ENCODE peak calls at places on chromosomes 4 and X, in five cellular contexts. T, R, H, L and W are unnamed samples.

GRCh38 chr4:156576946-156577345 is 394.7 kb downstream of the PDGFC start:
- DNase-seq in R (no peak), L (no peak), H (no peak), T (peak; percentile 21), W (no peak)

GRCh38 chr4:47913328-47913727 is 1.1 kb downstream of the NFXL1 start:
- DNase-seq in R (no peak), H (no peak), L (no peak), T (peak; percentile 66), W (no peak)

GRCh38 chr4:67638157-67638556 is 62.8 kb downstream of the UBA6 start:
- DNase-seq in H (no peak), T (no peak), L (no peak), R (no peak), W (no peak)

GRCh38 chr4:89420507-89420906 is 112.9 kb upstream of the GPRIN3 start:
- DNase-seq in R (no peak), H (no peak), T (peak; percentile 92), L (no peak), W (no peak)

GRCh38 chr4:143391261-143391660 is 54.6 kb downstream of the GAB1 start:
- DNase-seq in R (no peak), H (no peak), T (no peak), L (no peak), W (no peak)

GRCh38 chr4:174437756-174438155 is 84.5 kb downstream of the HPGD start:
- DNase-seq in H (no peak), L (no peak), T (no peak), R (no peak), W (no peak)

GRCh38 chr4:10534820-10535219 is 77.6 kb upstream of the ZNF518B start:
- DNase-seq in R (no peak), H (no peak), L (no peak), T (no peak), W (no peak)

GRCh38 chr4:28868831-28869230 is 1851.3 kb upstream of the PCDH7 start:
- DNase-seq in T (peak; percentile 29), R (no peak), L (no peak), H (no peak), W (no peak)

GRCh38 chr4:36917413-36917812 is 327.1 kb upstream of the NWD2 start:
- DNase-seq in T (no peak), R (no peak), L (no peak), H (no peak), W (peak; percentile 2)

GRCh38 chr4:32985256-32985655 is 2265.1 kb downstream of the PCDH7 start:
- DNase-seq in T (peak; percentile 40), R (no peak), H (no peak), L (no peak), W (no peak)

GRCh38 chrX:17525266-17525665 is 150.3 kb downstream of the NHS start:
- DNase-seq in L (no peak), T (peak; percentile 44), H (no peak), R (no peak), W (no peak)

GRCh38 chrX:29435396-29435795 is 780.0 kb upstream of the MAGEB2 start:
- DNase-seq in L (no peak), R (no peak), T (peak; percentile 36), H (no peak), W (no peak)

GRCh38 chrX:22690116-22690515 is 309.6 kb upstream of the DDX53 start:
- DNase-seq in R (no peak), L (no peak), T (no peak), H (no peak), W (no peak)

GRCh38 chrX:71067727-71068051 is 445 bp downstream of the SNX12 start:
- DNase-seq in L (no peak), T (no peak), R (no peak), H (no peak), W (no peak)

GRCh38 chr4:41060352-41061318 is 153.7 kb downstream of the APBB2 start:
- DNase-seq in H (no peak), T (no peak), L (no peak), R (peak; percentile 52), W (no peak)

GRCh38 chrX:40278340-40279090 is 180.8 kb upstream of the BCOR start:
- DNase-seq in R (no peak), T (peak; percentile 71), H (no peak), L (peak; percentile 33), W (no peak)

GRCh38 chr4:475962-476361 is 23.0 kb downstream of the ZNF721 start:
- DNase-seq in R (no peak), H (no peak), T (no peak), L (no peak), W (no peak)

GRCh38 chrX:101736651-101737050 is 77.0 kb upstream of the ARMCX2 start:
- DNase-seq in R (no peak), L (no peak), T (no peak), H (no peak), W (no peak)

GRCh38 chr4:78200949-78201348 is 143.8 kb downstream of the FRAS1 start:
- DNase-seq in R (no peak), L (no peak), T (no peak), H (no peak), W (no peak)

GRCh38 chr4:48854395-48854683 is 23.5 kb downstream of the OCIAD1 start:
- DNase-seq in L (no peak), H (no peak), T (no peak), R (no peak), W (no peak)

GRCh38 chr4:77797239-77797638 is 21.9 kb downstream of the CNOT6L start:
- DNase-seq in R (no peak), H (no peak), L (no peak), T (peak; percentile 12), W (no peak)

GRCh38 chr4:54527532-54527931 is 130.2 kb upstream of the KIT start:
- DNase-seq in H (no peak), L (no peak), T (no peak), R (no peak), W (no peak)

GRCh38 chr4:117549624-117550023 is 464.2 kb upstream of the TRAM1L1 start:
- DNase-seq in L (no peak), R (no peak), H (no peak), T (no peak), W (no peak)

GRCh38 chr4:119721878-119722277 is 93.3 kb upstream of the PDE5A start:
- DNase-seq in T (peak; percentile 68), R (no peak), L (no peak), H (no peak), W (no peak)

GRCh38 chrX:11437642-11438379 is 144.6 kb downstream of the AMELX start:
- DNase-seq in R (no peak), T (peak; percentile 75), H (peak; percentile 45), L (no peak), W (no peak)

GRCh38 chrX:68018248-68019203 is 414.8 kb downstream of the OPHN1 start:
- DNase-seq in H (no peak), L (no peak), R (no peak), T (peak; percentile 7), W (no peak)

DNA sequence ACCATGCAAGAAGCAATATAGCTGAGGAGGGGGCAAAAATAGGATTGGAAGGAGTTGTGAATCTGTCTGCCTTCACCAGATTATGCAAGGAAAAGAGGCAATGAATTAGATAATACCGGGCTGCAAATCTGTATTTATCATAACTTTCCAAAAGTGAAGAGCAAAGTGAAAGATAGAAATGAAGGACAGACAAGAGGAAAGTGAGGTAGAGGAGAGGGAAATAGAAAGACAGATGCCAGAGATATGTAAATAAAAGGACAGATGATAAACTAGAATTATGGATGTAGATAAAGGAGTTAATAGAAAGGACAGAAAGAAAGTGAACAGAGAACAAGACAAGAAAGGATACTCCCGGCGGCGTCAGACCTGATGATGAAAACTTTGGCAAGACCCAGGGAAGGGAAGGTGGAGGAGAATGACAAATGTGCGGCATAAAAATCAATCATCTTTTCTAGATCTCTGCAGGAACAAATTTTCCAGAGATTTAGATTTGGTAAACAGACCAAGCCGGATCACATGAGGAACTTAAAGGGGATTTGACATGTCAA is 152.6 kb upstream of the FAM241A start:
- DNase-seq in L (no peak), R (no peak), T (no peak), H (no peak), W (no peak)
- TF ChIP-seq CTCF in L (no peak), R (no peak), T (no peak), H (no peak), W (no peak)

GRCh38 chr4:180823116-180823515 is 1420.1 kb upstream of the TENM3 start:
- DNase-seq in T (peak; percentile 48), H (no peak), L (no peak), R (no peak), W (no peak)

GRCh38 chr4:180827193-180827592 is 1416.0 kb upstream of the TENM3 start:
- DNase-seq in L (no peak), T (peak; percentile 33), R (no peak), H (no peak), W (no peak)

GRCh38 chr4:180828455-180829018 is 1414.7 kb upstream of the TENM3 start:
- DNase-seq in T (peak; percentile 69), R (no peak), L (no peak), H (no peak), W (no peak)

GRCh38 chr4:180832086-180832485 is 1411.1 kb upstream of the TENM3 start:
- DNase-seq in R (no peak), H (no peak), L (no peak), T (no peak), W (no peak)

DNA sequence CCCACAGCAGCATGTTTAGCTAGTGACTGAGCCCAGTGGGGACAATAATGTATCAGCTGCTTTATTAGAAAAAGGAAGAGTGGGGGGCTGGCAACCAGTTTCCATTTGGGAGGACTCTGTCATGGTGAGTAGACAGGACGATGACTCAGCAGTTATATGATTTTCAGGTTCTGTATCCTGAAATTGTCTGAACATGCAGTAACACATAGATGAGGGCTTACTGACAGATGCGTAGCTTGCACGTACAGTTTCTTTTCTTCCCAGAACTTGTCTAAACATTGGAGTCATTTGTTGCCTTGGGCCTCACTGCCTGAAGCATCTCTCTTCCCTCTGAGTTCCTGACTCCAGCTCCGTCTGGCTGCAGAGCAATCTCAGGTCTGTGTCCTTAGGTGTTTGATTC is 1415.6 kb upstream of the TENM3 start:
- DNase-seq in R (no peak), L (no peak), T (peak; percentile 21), H (no peak), W (no peak)
- H3K4me3 ChIP-seq in R (peak overlapping the region; percentile 13), L (no peak overlapping the region), T (peak overlapping the region; percentile 30), H (peak overlapping the region; percentile 53), W (no peak overlapping the region)

DNA sequence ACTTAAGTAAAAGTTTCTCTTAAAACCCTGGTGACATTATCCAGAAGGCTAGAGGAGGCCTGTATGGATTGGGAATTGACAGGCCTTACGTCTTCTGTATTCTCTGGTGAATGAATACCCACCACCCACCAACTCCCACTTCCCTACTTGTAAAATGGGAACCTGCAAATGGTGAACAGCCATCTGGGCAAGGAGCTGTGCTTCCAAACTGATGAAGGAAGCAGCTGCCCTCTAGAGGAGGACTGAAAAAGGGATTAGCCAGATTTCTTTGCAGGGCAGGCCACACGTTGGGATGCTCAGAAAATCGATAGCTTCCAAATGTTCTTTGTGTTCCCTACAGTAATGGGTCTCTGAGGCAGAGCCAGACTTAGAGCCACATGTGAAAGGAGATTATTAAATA is 39.3 kb upstream of the LPAR4 start:
- DNase-seq in L (no peak), R (no peak), H (no peak), T (peak; percentile 38), W (no peak)
- TF ChIP-seq CTCF in L (no peak), R (peak; percentile 9), H (no peak), T (peak; percentile 54), W (peak; percentile 41)

GRCh38 chrX:23799469-23800065 is 16.6 kb downstream of the SAT1 start:
- DNase-seq in H (no peak), R (no peak), T (peak; percentile 43), L (no peak), W (no peak)

GRCh38 chrX:23802431-23802830 is 19.5 kb downstream of the SAT1 start:
- DNase-seq in H (no peak), L (no peak), R (no peak), T (peak; percentile 23), W (no peak)

GRCh38 chrX:23792861-23793553 is 10.0 kb downstream of the SAT1 start:
- DNase-seq in L (no peak), H (no peak), R (no peak), T (no peak), W (no peak)

GRCh38 chrX:23797371-23798128 is 14.6 kb downstream of the SAT1 start:
- DNase-seq in L (no peak), H (no peak), T (no peak), R (no peak), W (no peak)
- H3K4me3 ChIP-seq in L (no peak overlapping the region), H (no peak overlapping the region), T (no peak overlapping the region), R (no peak overlapping the region), W (no peak overlapping the region)